ENCODE peak calls at places on chromosomes 13 and 19, in five cellular contexts. J is Kasumi-1; T is HCEC 1CT; Z is activated CD8-positive, alpha-beta T cell treated with anti-CD3 and anti-CD28 coated beads, Interleukin-2, amount 10 ng/mL, durations not matched to agents 7 days and 5 days; B is GM23248. O is an unnamed sample.

GRCh38 chr19:11041966-11042627 is 47.2 kb upstream of the LDLR start:
- DNase-seq in J (no peak), T (no peak), Z (no peak), B (no peak), O (no peak)

GRCh38 chr19:17553256-17553655 is 2.2 kb upstream of the COLGALT1 start:
- DNase-seq in J (peak), T (peak), Z (no peak), B (peak), O (peak)

GRCh38 chr19:48123907-48124675 is 13.5 kb upstream of the PLA2G4C start:
- DNase-seq in J (peak), T (no peak), Z (no peak), B (peak), O (peak)

GRCh38 chr19:5103812-5104410 is 135.0 kb downstream of the KDM4B start:
- DNase-seq in J (no peak), T (no peak), Z (no peak), B (no peak), O (no peak)

GRCh38 chr19:53971608-53972007 is 8.9 kb downstream of the CACNG8 start:
- DNase-seq in J (peak), T (no peak), Z (no peak), B (no peak), O (no peak)

GRCh38 chr19:38527466-38528136 is 90.2 kb downstream of the MAP4K1 start:
- DNase-seq in J (no peak), T (no peak), Z (peak), B (no peak), O (no peak)

GRCh38 chr13:113161433-113161832 is 3.0 kb downstream of the PROZ start:
- DNase-seq in J (no peak), T (no peak), Z (no peak), B (no peak), O (no peak)

GRCh38 chr19:39677931-39678889 is 22.5 kb downstream of the LGALS16 start:
- DNase-seq in J (no peak), T (no peak), Z (no peak), B (no peak), O (peak)

GRCh38 chr13:99380921-99381645 is 73.9 kb upstream of the GPR183 start:
- DNase-seq in J (no peak), T (no peak), Z (peak), B (no peak), O (no peak)

GRCh38 chr13:101449971-101450748 is 2.3 kb upstream of the ITGBL1 start:
- DNase-seq in J (no peak), T (peak), Z (no peak), B (peak), O (peak)

GRCh38 chr19:54196514-54196913 is 4.1 kb upstream of the RPS9 start:
- DNase-seq in J (no peak), T (no peak), Z (no peak), B (no peak), O (no peak)

GRCh38 chr13:37144661-37145060 is 39.2 kb upstream of the CSNK1A1L start:
- DNase-seq in J (no peak), T (peak), Z (no peak), B (peak), O (peak)

GRCh38 chr13:36418022-36418805 is 14.1 kb upstream of the CCNA1 start:
- DNase-seq in J (peak), T (peak), Z (no peak), B (peak), O (peak)

GRCh38 chr19:38701455-38702063 is 42.7 kb downstream of the CAPN12 start:
- DNase-seq in J (no peak), T (no peak), Z (no peak), B (peak), O (no peak)

GRCh38 chr13:32650705-32651311 is 64.6 kb downstream of the PDS5B start:
- DNase-seq in J (peak), T (peak), Z (peak), B (peak), O (peak)

GRCh38 chr13:44818428-44818827 is 170.8 kb downstream of the NUFIP1 start:
- DNase-seq in J (peak), T (peak), Z (no peak), B (peak), O (peak)

GRCh38 chr13:72437458-72437857 is 290.0 kb downstream of the MZT1 start:
- DNase-seq in J (peak), T (no peak), Z (no peak), B (no peak), O (peak)

GRCh38 chr13:112616586-112617381 is 28.8 kb upstream of the TUBGCP3 start:
- DNase-seq in J (peak), T (peak), Z (peak), B (peak), O (peak)

GRCh38 chr19:14795078-14795721 is 16.8 kb upstream of the ADGRE2 start:
- DNase-seq in J (no peak), T (no peak), Z (no peak), B (no peak), O (no peak)

GRCh38 chr13:77779461-77780272 is 82.2 kb downstream of the SLAIN1 start:
- DNase-seq in J (peak), T (peak), Z (peak), B (peak), O (peak)

GRCh38 chr19:33159149-33159548 is 27.2 kb downstream of the WDR88 start:
- DNase-seq in J (no peak), T (no peak), Z (no peak), B (no peak), O (no peak)